ENCODE peak calls at places on chromosome 11, in nine cellular contexts. One of them, this sample, is unnamed.

GRCh38 chr11:74689666-74690065 is 41.6 kb downstream of the CHRDL2 start:
- DNase-seq in Calu3: no peak
- DNase-seq in nephron progenitor cell: no peak
- DNase-seq in BE2C: no peak
- DNase-seq in tibial artery: no peak
- DNase-seq in bronchial epithelial cell: peak
- DNase-seq in Caco-2: no peak
- DNase-seq in fibroblast of lung: peak
- DNase-seq in tibial nerve: no peak
- DNase-seq in this sample: no peak

GRCh38 chr11:123046473-123047264 is 15.3 kb downstream of the HSPA8 start:
- DNase-seq in Calu3: no peak
- DNase-seq in nephron progenitor cell: no peak
- DNase-seq in BE2C: no peak
- DNase-seq in tibial artery: no peak
- DNase-seq in bronchial epithelial cell: no peak
- DNase-seq in Caco-2: no peak
- DNase-seq in fibroblast of lung: no peak
- DNase-seq in tibial nerve: no peak
- DNase-seq in this sample: no peak

GRCh38 chr11:119370486-119371046 is 10.9 kb downstream of the USP2 start:
- DNase-seq in Calu3: no peak
- DNase-seq in nephron progenitor cell: peak
- DNase-seq in BE2C: no peak
- DNase-seq in tibial artery: peak
- DNase-seq in bronchial epithelial cell: no peak
- DNase-seq in Caco-2: peak
- DNase-seq in fibroblast of lung: no peak
- DNase-seq in tibial nerve: no peak
- DNase-seq in this sample: no peak

GRCh38 chr11:122754553-122755322 is 83.6 kb upstream of the CRTAM start:
- DNase-seq in Calu3: no peak
- DNase-seq in nephron progenitor cell: no peak
- DNase-seq in BE2C: no peak
- DNase-seq in tibial artery: no peak
- DNase-seq in bronchial epithelial cell: no peak
- DNase-seq in Caco-2: peak
- DNase-seq in fibroblast of lung: no peak
- DNase-seq in tibial nerve: no peak
- DNase-seq in this sample: no peak

GRCh38 chr11:84866922-84867321 is 760.2 kb downstream of the DLG2 start:
- DNase-seq in Calu3: no peak
- DNase-seq in nephron progenitor cell: no peak
- DNase-seq in BE2C: no peak
- DNase-seq in tibial artery: no peak
- DNase-seq in bronchial epithelial cell: no peak
- DNase-seq in Caco-2: no peak
- DNase-seq in fibroblast of lung: no peak
- DNase-seq in tibial nerve: no peak
- DNase-seq in this sample: no peak

GRCh38 chr11:6418199-6418957 is 516 bp downstream of the APBB1 start:
- DNase-seq in Calu3: no peak
- DNase-seq in nephron progenitor cell: peak
- DNase-seq in BE2C: peak
- DNase-seq in tibial artery: no peak
- DNase-seq in bronchial epithelial cell: no peak
- DNase-seq in Caco-2: no peak
- DNase-seq in fibroblast of lung: no peak
- DNase-seq in tibial nerve: no peak
- DNase-seq in this sample: peak

GRCh38 chr11:23577296-23577695 is 717.0 kb upstream of the CCDC179 start:
- DNase-seq in Calu3: no peak
- DNase-seq in nephron progenitor cell: no peak
- DNase-seq in BE2C: no peak
- DNase-seq in tibial artery: no peak
- DNase-seq in bronchial epithelial cell: no peak
- DNase-seq in Caco-2: no peak
- DNase-seq in fibroblast of lung: no peak
- DNase-seq in tibial nerve: no peak
- DNase-seq in this sample: no peak

GRCh38 chr11:121439337-121439736 is 12.8 kb upstream of the SORL1 start:
- DNase-seq in Calu3: no peak
- DNase-seq in nephron progenitor cell: no peak
- DNase-seq in BE2C: no peak
- DNase-seq in tibial artery: no peak
- DNase-seq in bronchial epithelial cell: no peak
- DNase-seq in Caco-2: no peak
- DNase-seq in fibroblast of lung: no peak
- DNase-seq in tibial nerve: no peak
- DNase-seq in this sample: no peak

GRCh38 chr11:121797496-121797895 is 318.5 kb downstream of the BLID start:
- DNase-seq in Calu3: no peak
- DNase-seq in nephron progenitor cell: no peak
- DNase-seq in BE2C: no peak
- DNase-seq in tibial artery: no peak
- DNase-seq in bronchial epithelial cell: no peak
- DNase-seq in Caco-2: no peak
- DNase-seq in fibroblast of lung: no peak
- DNase-seq in tibial nerve: no peak
- DNase-seq in this sample: no peak

GRCh38 chr11:132777067-132777975 is 755.0 kb downstream of the OPCML start:
- DNase-seq in Calu3: no peak
- DNase-seq in nephron progenitor cell: no peak
- DNase-seq in BE2C: no peak
- DNase-seq in tibial artery: no peak
- DNase-seq in bronchial epithelial cell: no peak
- DNase-seq in Caco-2: no peak
- DNase-seq in fibroblast of lung: no peak
- DNase-seq in tibial nerve: no peak
- DNase-seq in this sample: no peak

GRCh38 chr11:79419120-79419519 is 21.7 kb downstream of the TENM4 start:
- DNase-seq in Calu3: peak
- DNase-seq in nephron progenitor cell: no peak
- DNase-seq in BE2C: no peak
- DNase-seq in tibial artery: no peak
- DNase-seq in bronchial epithelial cell: peak
- DNase-seq in Caco-2: no peak
- DNase-seq in fibroblast of lung: peak
- DNase-seq in tibial nerve: no peak
- DNase-seq in this sample: no peak

DNA sequence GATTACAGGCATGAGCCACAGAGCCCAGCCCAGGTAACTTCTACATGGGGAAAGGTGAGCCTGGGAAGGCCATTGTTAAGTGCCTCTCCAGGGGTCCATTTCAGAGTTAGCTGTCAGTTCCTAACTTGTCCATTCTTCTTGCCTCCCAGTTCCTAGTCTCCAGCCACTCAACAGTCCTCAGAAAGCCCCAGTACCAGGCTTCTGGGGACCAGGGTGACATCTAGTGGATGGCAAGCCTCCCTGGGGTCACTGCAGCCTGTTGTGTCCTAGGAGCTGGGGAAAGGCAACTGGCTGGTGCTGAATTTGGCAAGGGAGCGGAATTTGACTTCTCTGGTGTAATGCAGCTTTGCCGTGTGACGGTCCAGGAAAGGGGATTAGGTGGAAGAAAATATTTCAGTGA is 2.1 kb downstream of the LGALS12 start:
- DNase-seq in Calu3: peak
- DNase-seq in nephron progenitor cell: peak
- DNase-seq in BE2C: peak
- DNase-seq in tibial artery: no peak
- DNase-seq in bronchial epithelial cell: no peak
- DNase-seq in Caco-2: peak
- DNase-seq in fibroblast of lung: no peak
- DNase-seq in tibial nerve: no peak
- DNase-seq in this sample: no peak
- TF ChIP-seq CTCF in Calu3: peak
- TF ChIP-seq CTCF in nephron progenitor cell: peak
- TF ChIP-seq CTCF in BE2C: peak
- TF ChIP-seq CTCF in tibial artery: no peak
- TF ChIP-seq CTCF in bronchial epithelial cell: peak
- TF ChIP-seq CTCF in Caco-2: peak
- TF ChIP-seq CTCF in fibroblast of lung: peak
- TF ChIP-seq CTCF in tibial nerve: no peak
- TF ChIP-seq CTCF in this sample: peak

GRCh38 chr11:8313504-8314090 is 49.9 kb upstream of the LMO1 start:
- DNase-seq in Calu3: no peak
- DNase-seq in nephron progenitor cell: no peak
- DNase-seq in BE2C: no peak
- DNase-seq in tibial artery: peak
- DNase-seq in bronchial epithelial cell: no peak
- DNase-seq in Caco-2: no peak
- DNase-seq in fibroblast of lung: no peak
- DNase-seq in tibial nerve: no peak
- DNase-seq in this sample: no peak

GRCh38 chr11:8312966-8313365 is 49.3 kb upstream of the LMO1 start:
- DNase-seq in Calu3: no peak
- DNase-seq in nephron progenitor cell: no peak
- DNase-seq in BE2C: no peak
- DNase-seq in tibial artery: peak
- DNase-seq in bronchial epithelial cell: no peak
- DNase-seq in Caco-2: no peak
- DNase-seq in fibroblast of lung: no peak
- DNase-seq in tibial nerve: no peak
- DNase-seq in this sample: peak

GRCh38 chr11:8317164-8317563 is 53.5 kb upstream of the LMO1 start:
- DNase-seq in Calu3: no peak
- DNase-seq in nephron progenitor cell: no peak
- DNase-seq in BE2C: no peak
- DNase-seq in tibial artery: no peak
- DNase-seq in bronchial epithelial cell: no peak
- DNase-seq in Caco-2: no peak
- DNase-seq in fibroblast of lung: peak
- DNase-seq in tibial nerve: no peak
- DNase-seq in this sample: no peak

GRCh38 chr11:8318536-8318935 is 54.9 kb upstream of the LMO1 start:
- DNase-seq in Calu3: peak
- DNase-seq in nephron progenitor cell: peak
- DNase-seq in BE2C: peak
- DNase-seq in tibial artery: peak
- DNase-seq in bronchial epithelial cell: no peak
- DNase-seq in Caco-2: no peak
- DNase-seq in fibroblast of lung: no peak
- DNase-seq in tibial nerve: no peak
- DNase-seq in this sample: no peak

GRCh38 chr11:8315463-8315862 is 51.8 kb upstream of the LMO1 start:
- DNase-seq in Calu3: no peak
- DNase-seq in nephron progenitor cell: no peak
- DNase-seq in BE2C: peak
- DNase-seq in tibial artery: no peak
- DNase-seq in bronchial epithelial cell: no peak
- DNase-seq in Caco-2: no peak
- DNase-seq in fibroblast of lung: no peak
- DNase-seq in tibial nerve: no peak
- DNase-seq in this sample: no peak
- TF ChIP-seq CTCF in Calu3: no peak
- TF ChIP-seq CTCF in nephron progenitor cell: no peak
- TF ChIP-seq CTCF in BE2C: no peak
- TF ChIP-seq CTCF in tibial artery: no peak
- TF ChIP-seq CTCF in bronchial epithelial cell: no peak
- TF ChIP-seq CTCF in Caco-2: no peak
- TF ChIP-seq CTCF in fibroblast of lung: no peak
- TF ChIP-seq CTCF in tibial nerve: no peak
- TF ChIP-seq CTCF in this sample: no peak

GRCh38 chr11:396511-396947 is 2.5 kb downstream of the PKP3 start:
- DNase-seq in Calu3: no peak
- DNase-seq in nephron progenitor cell: no peak
- DNase-seq in BE2C: no peak
- DNase-seq in tibial artery: no peak
- DNase-seq in bronchial epithelial cell: no peak
- DNase-seq in Caco-2: no peak
- DNase-seq in fibroblast of lung: peak
- DNase-seq in tibial nerve: no peak
- DNase-seq in this sample: no peak

GRCh38 chr11:394858-395655 is 1.0 kb downstream of the PKP3 start:
- DNase-seq in Calu3: no peak
- DNase-seq in nephron progenitor cell: no peak
- DNase-seq in BE2C: no peak
- DNase-seq in tibial artery: no peak
- DNase-seq in bronchial epithelial cell: no peak
- DNase-seq in Caco-2: no peak
- DNase-seq in fibroblast of lung: no peak
- DNase-seq in tibial nerve: no peak
- DNase-seq in this sample: no peak

GRCh38 chr11:398826-399225 is 4.8 kb downstream of the PKP3 start:
- DNase-seq in Calu3: no peak
- DNase-seq in nephron progenitor cell: no peak
- DNase-seq in BE2C: no peak
- DNase-seq in tibial artery: no peak
- DNase-seq in bronchial epithelial cell: no peak
- DNase-seq in Caco-2: no peak
- DNase-seq in fibroblast of lung: peak
- DNase-seq in tibial nerve: no peak
- DNase-seq in this sample: no peak

GRCh38 chr11:395866-396265 is 1.9 kb downstream of the PKP3 start:
- DNase-seq in Calu3: no peak
- DNase-seq in nephron progenitor cell: no peak
- DNase-seq in BE2C: no peak
- DNase-seq in tibial artery: no peak
- DNase-seq in bronchial epithelial cell: no peak
- DNase-seq in Caco-2: no peak
- DNase-seq in fibroblast of lung: no peak
- DNase-seq in tibial nerve: no peak
- DNase-seq in this sample: no peak

DNA sequence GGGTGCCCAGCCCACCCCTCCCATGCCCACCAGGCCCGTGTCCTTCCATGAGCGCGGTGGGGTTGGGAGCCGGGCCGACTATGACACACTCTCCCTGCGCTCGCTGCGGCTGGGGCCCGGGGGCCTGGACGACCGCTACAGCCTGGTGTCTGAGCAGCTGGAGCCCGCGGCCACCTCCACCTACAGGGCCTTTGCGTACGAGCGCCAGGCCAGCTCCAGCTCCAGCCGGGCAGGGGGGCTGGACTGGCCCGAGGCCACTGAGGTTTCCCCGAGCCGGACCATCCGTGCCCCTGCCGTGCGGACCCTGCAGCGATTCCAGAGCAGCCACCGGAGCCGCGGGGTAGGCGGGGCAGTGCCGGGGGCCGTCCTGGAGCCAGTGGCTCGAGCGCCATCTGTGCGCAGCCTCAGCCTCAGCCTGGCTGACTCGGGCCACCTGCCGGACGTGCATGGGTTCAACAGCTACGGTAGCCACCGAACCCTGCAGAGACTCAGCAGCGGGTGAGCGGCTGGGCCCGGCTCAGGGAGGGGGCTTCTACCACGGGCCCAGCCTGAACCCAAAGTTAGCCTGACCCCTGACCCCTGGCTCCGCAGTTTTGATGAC is 3.0 kb downstream of the PKP3 start:
- DNase-seq in Calu3: no peak
- DNase-seq in nephron progenitor cell: no peak
- DNase-seq in BE2C: peak
- DNase-seq in tibial artery: no peak
- DNase-seq in bronchial epithelial cell: no peak
- DNase-seq in Caco-2: no peak
- DNase-seq in fibroblast of lung: peak
- DNase-seq in tibial nerve: no peak
- DNase-seq in this sample: no peak
- TF ChIP-seq CTCF in Calu3: no peak
- TF ChIP-seq CTCF in nephron progenitor cell: no peak
- TF ChIP-seq CTCF in BE2C: peak
- TF ChIP-seq CTCF in tibial artery: peak
- TF ChIP-seq CTCF in bronchial epithelial cell: no peak
- TF ChIP-seq CTCF in Caco-2: no peak
- TF ChIP-seq CTCF in fibroblast of lung: peak
- TF ChIP-seq CTCF in tibial nerve: peak
- TF ChIP-seq CTCF in this sample: no peak

GRCh38 chr11:108666373-108666772 is 1.5 kb downstream of the DDX10 start:
- DNase-seq in Calu3: no peak
- DNase-seq in nephron progenitor cell: no peak
- DNase-seq in BE2C: no peak
- DNase-seq in tibial artery: no peak
- DNase-seq in bronchial epithelial cell: no peak
- DNase-seq in Caco-2: peak
- DNase-seq in fibroblast of lung: no peak
- DNase-seq in tibial nerve: no peak
- DNase-seq in this sample: no peak
- TF ChIP-seq CTCF in Calu3: no peak
- TF ChIP-seq CTCF in nephron progenitor cell: no peak
- TF ChIP-seq CTCF in BE2C: peak
- TF ChIP-seq CTCF in tibial artery: no peak
- TF ChIP-seq CTCF in bronchial epithelial cell: no peak
- TF ChIP-seq CTCF in Caco-2: no peak
- TF ChIP-seq CTCF in fibroblast of lung: no peak
- TF ChIP-seq CTCF in tibial nerve: no peak
- TF ChIP-seq CTCF in this sample: no peak

This sample was measured in neural crest cell.